ENCODE peak calls at places on chromosome 1, in six cellular contexts. F is omental fat pad, N is tibial nerve, X is HL-60, M is mesothelial cell of epicardium, S is right lobe of liver. T is an unnamed sample.

GRCh38 chr1:61444277-61444676 is 280.7 kb downstream of the TM2D1 start:
- DNase-seq in X (no peak), N (no peak), F (no peak), S (no peak), M (no peak), T (no peak)

GRCh38 chr1:231836227-231836893 is 209.8 kb downstream of the DISC1 start:
- DNase-seq in F (no peak), M (no peak), X (no peak), N (no peak), S (no peak), T (no peak)

GRCh38 chr1:207453710-207454045 is 450 bp upstream of the CR2 start:
- DNase-seq in M (no peak), S (no peak), F (no peak), N (no peak), X (no peak), T (no peak)

GRCh38 chr1:3865606-3866160 is 8.4 kb downstream of the DFFB start:
- DNase-seq in F (no peak), M (no peak), S (no peak), X (no peak), N (no peak), T (no peak)

GRCh38 chr1:46148318-46148717 is 15.9 kb upstream of the PIK3R3 start:
- DNase-seq in F (no peak), M (no peak), S (no peak), N (no peak), X (no peak), T (no peak)

GRCh38 chr1:99266731-99267130 is 2.4 kb downstream of the PLPPR4 start:
- DNase-seq in F (no peak), M (no peak), S (no peak), N (no peak), X (no peak), T (no peak)

GRCh38 chr1:196355206-196355786 is 252.9 kb downstream of the KCNT2 start:
- DNase-seq in X (no peak), N (peak; percentile 40), F (no peak), M (no peak), S (no peak), T (no peak)

GRCh38 chr1:21894034-21894881 is 42.9 kb downstream of the HSPG2 start:
- DNase-seq in S (no peak), F (no peak), X (no peak), N (no peak), M (no peak), T (no peak)

GRCh38 chr1:39666772-39667171 is 5.1 kb downstream of the NT5C1A start:
- DNase-seq in F (no peak), S (no peak), M (no peak), X (no peak), N (no peak), T (no peak)

GRCh38 chr1:244280859-244281258 is 170.8 kb downstream of the ADSS2 start:
- DNase-seq in N (no peak), X (no peak), M (no peak), S (no peak), F (no peak), T (no peak)

GRCh38 chr1:89831462-89832113 is 10.8 kb downstream of the LRRC8D start:
- DNase-seq in M (no peak), S (no peak), F (no peak), X (no peak), N (no peak), T (no peak)

GRCh38 chr1:42692461-42692860 is 10.2 kb downstream of the YBX1 start:
- DNase-seq in S (no peak), M (no peak), N (no peak), F (no peak), X (peak; percentile 23), T (no peak)

GRCh38 chr1:42691157-42691498 is 8.9 kb downstream of the YBX1 start:
- DNase-seq in M (no peak), S (no peak), N (no peak), X (peak; percentile 41), F (no peak), T (no peak)

GRCh38 chr1:42690477-42691156 is 8.4 kb downstream of the YBX1 start:
- DNase-seq in F (no peak), N (no peak), S (no peak), X (peak; percentile 31), M (no peak), T (no peak)

GRCh38 chr1:42689912-42690311 is 7.7 kb downstream of the YBX1 start:
- DNase-seq in M (no peak), F (no peak), N (no peak), S (no peak), X (peak; percentile 35), T (no peak)

GRCh38 chr1:42692941-42693340 is 10.7 kb downstream of the YBX1 start:
- DNase-seq in M (no peak), X (peak; percentile 24), F (no peak), N (no peak), S (no peak), T (no peak)
- TF ChIP-seq CTCF in M (no peak), X (no peak), F (no peak), N (no peak), S (no peak), T (no peak)

GRCh38 chr1:33740040-33740745 is 123.7 kb upstream of the HMGB4 start:
- DNase-seq in F (no peak), X (no peak), N (no peak), S (no peak), M (peak; percentile 6), T (no peak)
- TF ChIP-seq CTCF in F (no peak), X (no peak), N (no peak), S (no peak), M (no peak), T (no peak)

DNA sequence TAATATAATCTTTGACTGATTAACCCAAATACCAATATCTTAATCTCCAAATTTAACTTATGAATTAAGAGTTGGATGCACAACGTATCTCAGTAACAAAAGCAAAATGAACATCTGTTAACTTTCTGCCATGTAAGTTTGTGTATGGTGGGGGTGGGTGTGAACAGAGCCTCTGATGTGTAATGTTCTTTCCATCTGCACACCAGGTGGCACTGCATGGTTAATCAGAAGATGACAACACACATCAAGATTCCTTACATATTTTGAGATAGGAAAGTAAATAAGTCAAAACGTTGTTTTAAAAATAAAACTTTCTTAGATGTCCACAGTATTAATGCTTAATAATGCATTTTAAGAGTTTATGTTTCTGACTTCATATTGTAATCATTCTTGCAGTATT is 251.9 kb downstream of the DPYD start:
- DNase-seq in N (no peak), F (no peak), X (no peak), S (no peak), M (no peak), T (no peak)
- TF ChIP-seq CTCF in N (no peak), F (no peak), X (no peak), S (peak; percentile 13), M (no peak), T (no peak)

DNA sequence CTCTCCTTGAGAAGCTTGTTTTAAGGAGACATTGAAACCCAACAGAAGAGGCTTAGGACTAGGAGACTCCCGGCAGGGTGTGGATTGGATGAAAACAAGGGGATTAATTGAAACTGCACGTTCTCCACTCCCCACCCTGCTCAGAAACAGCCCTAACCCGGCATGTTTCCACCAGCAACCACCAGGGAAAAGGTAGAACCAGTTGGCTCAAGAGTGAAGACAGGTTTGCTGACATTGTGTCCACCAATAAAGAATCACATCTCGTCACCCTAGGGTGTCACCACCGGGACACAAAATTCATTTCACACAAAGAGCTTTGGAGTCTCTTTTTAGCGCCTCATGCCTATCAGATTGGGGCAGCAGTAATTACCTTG is 20.4 kb upstream of the ATF3 start:
- DNase-seq in N (no peak), X (no peak), F (no peak), M (no peak), S (no peak), T (no peak)
- TF ChIP-seq CTCF in N (no peak), X (no peak), F (no peak), M (no peak), S (no peak), T (no peak)

GRCh38 chr1:237574536-237574935 is 316.2 kb downstream of the ZP4 start:
- DNase-seq in F (no peak), N (no peak), M (no peak), S (no peak), X (no peak), T (no peak)

GRCh38 chr1:237568955-237569354 is 321.8 kb downstream of the ZP4 start:
- DNase-seq in S (no peak), N (no peak), X (no peak), M (no peak), F (no peak), T (no peak)

GRCh38 chr1:237565236-237565635 is 325.5 kb downstream of the ZP4 start:
- DNase-seq in F (no peak), M (no peak), X (no peak), N (no peak), S (no peak), T (no peak)

GRCh38 chr1:237566581-237566980 is 324.1 kb downstream of the ZP4 start:
- DNase-seq in N (no peak), X (no peak), M (no peak), S (no peak), F (no peak), T (no peak)

GRCh38 chr1:237570530-237570929 is 320.2 kb downstream of the ZP4 start:
- DNase-seq in F (no peak), N (no peak), S (no peak), X (no peak), M (no peak), T (no peak)
- TF ChIP-seq CTCF in F (no peak), N (no peak), S (no peak), X (no peak), M (peak; percentile 28), T (peak; percentile 15)

DNA sequence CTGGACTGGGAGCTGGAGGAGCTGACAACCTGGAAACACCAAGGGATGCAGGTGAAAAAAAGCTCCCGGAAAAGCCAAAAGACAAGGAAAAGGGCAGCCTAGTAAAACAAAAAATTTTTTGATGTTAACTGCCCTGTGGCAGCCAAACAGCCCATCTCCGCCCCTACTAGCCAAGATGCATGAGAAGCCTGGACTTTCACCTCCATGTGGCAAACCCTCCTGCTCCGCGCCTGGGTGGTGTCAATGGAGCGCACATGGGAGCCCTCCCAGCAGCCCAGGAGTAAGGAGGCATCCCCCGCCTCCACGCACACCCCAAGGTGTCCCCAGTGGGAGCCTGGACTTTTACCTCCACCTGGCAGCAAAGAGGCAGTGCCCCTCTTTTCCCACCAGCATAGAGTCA is 30.5 kb downstream of the LEMD1 start:
- DNase-seq in S (no peak), X (no peak), N (no peak), F (no peak), M (no peak), T (no peak)
- TF ChIP-seq CTCF in S (no peak), X (no peak), N (no peak), F (no peak), M (no peak), T (no peak)

GRCh38 chr1:84298688-84299535 is 2.6 kb upstream of the SAMD13 start:
- DNase-seq in S (peak; percentile 43), X (no peak), M (peak; percentile 59), F (no peak), N (peak; percentile 17), T (peak; percentile 43)
- TF ChIP-seq CTCF in S (no peak), X (no peak), M (no peak), F (no peak), N (no peak), T (no peak)

GRCh38 chr1:200483491-200484143 is 73.8 kb upstream of the ZNF281 start:
- DNase-seq in F (no peak), M (no peak), X (no peak), S (peak; percentile 57), N (peak; percentile 12), T (no peak)
- TF ChIP-seq CTCF in F (no peak), M (no peak), X (no peak), S (no peak), N (no peak), T (no peak)

T was measured in nephron progenitor cell.